ENCODE peak calls at places on chromosomes 7 and 10, in seven cellular contexts. One of them, this sample, is unnamed.

GRCh38 chr10:62038609-62039190 is 137.2 kb downstream of the ARID5B start:
- DNase-seq in body of pancreas: peak
- DNase-seq in effector memory CD4-positive, alpha-beta T cell: peak
- DNase-seq in neuronal stem cell: peak
- DNase-seq in A549: peak
- DNase-seq in HCT116: peak
- DNase-seq in heart left ventricle: peak
- DNase-seq in this sample: peak

GRCh38 chr7:90595341-90595800 is 750 bp upstream of the CDK14 start:
- DNase-seq in body of pancreas: no peak
- DNase-seq in effector memory CD4-positive, alpha-beta T cell: no peak
- DNase-seq in neuronal stem cell: peak
- DNase-seq in A549: no peak
- DNase-seq in HCT116: no peak
- DNase-seq in heart left ventricle: no peak
- DNase-seq in this sample: no peak

GRCh38 chr7:130996841-130997231 is 262.8 kb upstream of the KLF14 start:
- DNase-seq in body of pancreas: peak
- DNase-seq in effector memory CD4-positive, alpha-beta T cell: no peak
- DNase-seq in neuronal stem cell: no peak
- DNase-seq in A549: no peak
- DNase-seq in HCT116: peak
- DNase-seq in heart left ventricle: no peak
- DNase-seq in this sample: no peak

GRCh38 chr10:5951167-5951711 is 26.1 kb downstream of the IL15RA start:
- DNase-seq in body of pancreas: peak
- DNase-seq in effector memory CD4-positive, alpha-beta T cell: no peak
- DNase-seq in neuronal stem cell: no peak
- DNase-seq in A549: no peak
- DNase-seq in HCT116: no peak
- DNase-seq in heart left ventricle: no peak
- DNase-seq in this sample: no peak

GRCh38 chr7:98705620-98706019 is 88.5 kb downstream of the NPTX2 start:
- DNase-seq in body of pancreas: no peak
- DNase-seq in effector memory CD4-positive, alpha-beta T cell: no peak
- DNase-seq in neuronal stem cell: no peak
- DNase-seq in A549: no peak
- DNase-seq in HCT116: no peak
- DNase-seq in heart left ventricle: no peak
- DNase-seq in this sample: no peak

GRCh38 chr7:72217151-72217550 is 195.0 kb downstream of the CALN1 start:
- DNase-seq in body of pancreas: no peak
- DNase-seq in effector memory CD4-positive, alpha-beta T cell: no peak
- DNase-seq in neuronal stem cell: no peak
- DNase-seq in A549: no peak
- DNase-seq in HCT116: no peak
- DNase-seq in heart left ventricle: no peak
- DNase-seq in this sample: no peak

GRCh38 chr7:155755026-155755425 is 57.2 kb downstream of the SHH start:
- DNase-seq in body of pancreas: no peak
- DNase-seq in effector memory CD4-positive, alpha-beta T cell: no peak
- DNase-seq in neuronal stem cell: no peak
- DNase-seq in A549: no peak
- DNase-seq in HCT116: no peak
- DNase-seq in heart left ventricle: no peak
- DNase-seq in this sample: no peak

GRCh38 chr10:89419548-89419947 is 5.2 kb downstream of the IFIT5 start:
- DNase-seq in body of pancreas: no peak
- DNase-seq in effector memory CD4-positive, alpha-beta T cell: no peak
- DNase-seq in neuronal stem cell: no peak
- DNase-seq in A549: no peak
- DNase-seq in HCT116: no peak
- DNase-seq in heart left ventricle: no peak
- DNase-seq in this sample: no peak

GRCh38 chr10:73941300-73941699 is 30.4 kb downstream of the PLAU start:
- DNase-seq in body of pancreas: no peak
- DNase-seq in effector memory CD4-positive, alpha-beta T cell: no peak
- DNase-seq in neuronal stem cell: no peak
- DNase-seq in A549: no peak
- DNase-seq in HCT116: no peak
- DNase-seq in heart left ventricle: no peak
- DNase-seq in this sample: no peak

GRCh38 chr7:130917669-130918128 is 183.7 kb upstream of the KLF14 start:
- DNase-seq in body of pancreas: no peak
- DNase-seq in effector memory CD4-positive, alpha-beta T cell: no peak
- DNase-seq in neuronal stem cell: no peak
- DNase-seq in A549: no peak
- DNase-seq in HCT116: no peak
- DNase-seq in heart left ventricle: no peak
- DNase-seq in this sample: no peak

GRCh38 chr7:124033093-124033806 is 383 bp upstream of the TMEM229A start:
- DNase-seq in body of pancreas: peak
- DNase-seq in effector memory CD4-positive, alpha-beta T cell: no peak
- DNase-seq in neuronal stem cell: peak
- DNase-seq in A549: no peak
- DNase-seq in HCT116: no peak
- DNase-seq in heart left ventricle: peak
- DNase-seq in this sample: peak

GRCh38 chr7:93938293-93938692 is 16.8 kb downstream of the GNG11 start:
- DNase-seq in body of pancreas: no peak
- DNase-seq in effector memory CD4-positive, alpha-beta T cell: no peak
- DNase-seq in neuronal stem cell: no peak
- DNase-seq in A549: no peak
- DNase-seq in HCT116: no peak
- DNase-seq in heart left ventricle: no peak
- DNase-seq in this sample: no peak

GRCh38 chr10:108392286-108392685 is 1227.8 kb upstream of the SORCS1 start:
- DNase-seq in body of pancreas: no peak
- DNase-seq in effector memory CD4-positive, alpha-beta T cell: no peak
- DNase-seq in neuronal stem cell: no peak
- DNase-seq in A549: no peak
- DNase-seq in HCT116: no peak
- DNase-seq in heart left ventricle: no peak
- DNase-seq in this sample: no peak

GRCh38 chr7:73822319-73823173 is 8.2 kb upstream of the CLDN4 start:
- DNase-seq in body of pancreas: peak
- DNase-seq in effector memory CD4-positive, alpha-beta T cell: no peak
- DNase-seq in neuronal stem cell: no peak
- DNase-seq in A549: peak
- DNase-seq in HCT116: peak
- DNase-seq in heart left ventricle: no peak
- DNase-seq in this sample: no peak

GRCh38 chr10:119701861-119702260 is 24.0 kb upstream of the INPP5F start:
- DNase-seq in body of pancreas: no peak
- DNase-seq in effector memory CD4-positive, alpha-beta T cell: no peak
- DNase-seq in neuronal stem cell: no peak
- DNase-seq in A549: no peak
- DNase-seq in HCT116: no peak
- DNase-seq in heart left ventricle: no peak
- DNase-seq in this sample: no peak

GRCh38 chr10:129761981-129762956 is 201.8 kb downstream of the EBF3 start:
- DNase-seq in body of pancreas: no peak
- DNase-seq in effector memory CD4-positive, alpha-beta T cell: no peak
- DNase-seq in neuronal stem cell: no peak
- DNase-seq in A549: no peak
- DNase-seq in HCT116: no peak
- DNase-seq in heart left ventricle: no peak
- DNase-seq in this sample: no peak

GRCh38 chr10:113916053-113916452 is 61.6 kb downstream of the NHLRC2 start:
- DNase-seq in body of pancreas: no peak
- DNase-seq in effector memory CD4-positive, alpha-beta T cell: no peak
- DNase-seq in neuronal stem cell: no peak
- DNase-seq in A549: no peak
- DNase-seq in HCT116: no peak
- DNase-seq in heart left ventricle: no peak
- DNase-seq in this sample: no peak

GRCh38 chr10:109784236-109784635 is 139.1 kb downstream of the XPNPEP1 start:
- DNase-seq in body of pancreas: no peak
- DNase-seq in effector memory CD4-positive, alpha-beta T cell: no peak
- DNase-seq in neuronal stem cell: no peak
- DNase-seq in A549: no peak
- DNase-seq in HCT116: no peak
- DNase-seq in heart left ventricle: no peak
- DNase-seq in this sample: no peak

GRCh38 chr7:71457021-71457420 is 325.1 kb downstream of the GALNT17 start:
- DNase-seq in body of pancreas: no peak
- DNase-seq in effector memory CD4-positive, alpha-beta T cell: no peak
- DNase-seq in neuronal stem cell: no peak
- DNase-seq in A549: no peak
- DNase-seq in HCT116: no peak
- DNase-seq in heart left ventricle: no peak
- DNase-seq in this sample: no peak

GRCh38 chr7:146115665-146116451 is 743 bp upstream of the CNTNAP2 start:
- DNase-seq in body of pancreas: peak
- DNase-seq in effector memory CD4-positive, alpha-beta T cell: no peak
- DNase-seq in neuronal stem cell: peak
- DNase-seq in A549: no peak
- DNase-seq in HCT116: no peak
- DNase-seq in heart left ventricle: peak
- DNase-seq in this sample: peak

DNA sequence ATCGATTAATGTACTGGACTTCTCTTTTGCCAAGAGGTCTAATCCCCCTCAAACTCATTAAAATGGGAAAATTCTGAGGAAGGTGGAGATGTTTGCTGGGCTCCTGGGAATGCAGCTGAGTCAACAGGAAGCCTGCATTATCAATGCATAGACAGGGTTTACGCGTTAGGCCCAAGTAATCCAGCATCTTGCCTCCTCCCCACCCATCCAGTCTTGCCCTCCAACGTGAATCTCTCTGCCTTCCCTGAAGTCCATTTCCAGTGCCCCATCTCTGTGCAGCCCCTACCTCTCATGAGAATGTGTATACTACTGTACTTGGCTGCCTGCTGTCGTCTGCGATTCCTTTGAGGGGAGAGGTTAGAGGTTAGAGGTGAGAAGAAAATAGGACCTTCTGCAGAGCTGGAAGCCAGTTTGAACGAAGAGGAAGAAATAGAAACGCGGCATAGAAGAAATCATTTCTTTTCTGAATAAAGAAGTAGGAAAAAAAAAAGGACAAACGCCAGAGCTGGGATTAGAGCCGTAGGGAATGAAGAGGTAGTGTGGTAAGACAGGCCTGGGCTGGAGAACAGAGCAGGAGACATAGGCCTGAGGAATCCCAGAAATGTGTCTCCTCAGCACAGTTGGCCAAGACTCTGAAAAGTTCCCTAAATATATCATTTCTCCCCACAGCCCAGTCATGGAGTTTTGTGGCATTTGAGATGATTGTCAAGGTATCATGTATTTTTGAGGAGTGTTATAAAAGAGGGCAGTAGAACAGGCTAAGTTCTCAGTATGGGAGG is 75.6 kb downstream of the MYOF start:
- DNase-seq in body of pancreas: no peak
- DNase-seq in effector memory CD4-positive, alpha-beta T cell: no peak
- DNase-seq in neuronal stem cell: no peak
- DNase-seq in A549: no peak
- DNase-seq in HCT116: no peak
- DNase-seq in heart left ventricle: no peak
- DNase-seq in this sample: no peak
- H3K27ac ChIP-seq in body of pancreas: no peak
- H3K27ac ChIP-seq in effector memory CD4-positive, alpha-beta T cell: no peak
- H3K27ac ChIP-seq in neuronal stem cell: no peak
- H3K27ac ChIP-seq in A549: no peak
- H3K27ac ChIP-seq in HCT116: peak
- H3K27ac ChIP-seq in heart left ventricle: no peak
- H3K27ac ChIP-seq in this sample: no peak

GRCh38 chr7:151075978-151076426 is 4.6 kb downstream of the FASTK start:
- DNase-seq in body of pancreas: no peak
- DNase-seq in effector memory CD4-positive, alpha-beta T cell: no peak
- DNase-seq in neuronal stem cell: no peak
- DNase-seq in A549: no peak
- DNase-seq in HCT116: no peak
- DNase-seq in heart left ventricle: no peak
- DNase-seq in this sample: no peak

GRCh38 chr7:151079199-151079910 is 1.3 kb downstream of the FASTK start:
- DNase-seq in body of pancreas: no peak
- DNase-seq in effector memory CD4-positive, alpha-beta T cell: no peak
- DNase-seq in neuronal stem cell: no peak
- DNase-seq in A549: no peak
- DNase-seq in HCT116: no peak
- DNase-seq in heart left ventricle: peak
- DNase-seq in this sample: no peak

GRCh38 chr7:151078233-151079040 is 2.2 kb downstream of the FASTK start:
- DNase-seq in body of pancreas: no peak
- DNase-seq in effector memory CD4-positive, alpha-beta T cell: no peak
- DNase-seq in neuronal stem cell: no peak
- DNase-seq in A549: no peak
- DNase-seq in HCT116: no peak
- DNase-seq in heart left ventricle: no peak
- DNase-seq in this sample: no peak

GRCh38 chr7:151076863-151077704 is 3.5 kb downstream of the FASTK start:
- DNase-seq in body of pancreas: no peak
- DNase-seq in effector memory CD4-positive, alpha-beta T cell: no peak
- DNase-seq in neuronal stem cell: no peak
- DNase-seq in A549: peak
- DNase-seq in HCT116: no peak
- DNase-seq in heart left ventricle: peak
- DNase-seq in this sample: no peak

DNA sequence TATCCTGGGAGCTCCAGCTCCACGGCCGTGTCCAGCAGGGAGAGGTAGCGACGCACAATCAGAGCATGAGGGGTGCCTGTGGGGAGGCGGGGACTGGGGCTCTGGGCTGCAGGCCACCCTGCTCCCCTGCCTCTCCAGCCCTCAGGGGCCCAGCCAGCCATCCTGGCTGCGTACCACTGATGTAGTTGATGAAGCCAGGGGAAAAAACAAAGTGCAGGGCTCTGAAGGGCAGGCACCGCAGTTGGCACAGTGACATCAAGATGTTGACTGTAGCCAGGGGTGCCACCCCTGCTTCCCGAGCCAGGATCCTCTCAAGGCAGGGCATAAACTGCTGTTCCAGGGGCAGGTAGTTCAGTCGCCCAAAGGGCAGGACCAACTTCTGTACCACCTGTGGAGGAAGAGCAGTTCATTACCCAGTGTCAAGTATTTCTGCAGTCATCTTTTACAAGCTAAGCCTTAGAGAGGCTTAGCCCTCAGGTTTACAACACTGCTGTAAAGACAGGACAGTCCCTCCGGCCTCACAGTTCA is 2.8 kb downstream of the FASTK start:
- DNase-seq in body of pancreas: no peak
- DNase-seq in effector memory CD4-positive, alpha-beta T cell: no peak
- DNase-seq in neuronal stem cell: no peak
- DNase-seq in A549: no peak
- DNase-seq in HCT116: no peak
- DNase-seq in heart left ventricle: no peak
- DNase-seq in this sample: no peak
- H3K27ac ChIP-seq in body of pancreas: no peak
- H3K27ac ChIP-seq in effector memory CD4-positive, alpha-beta T cell: no peak
- H3K27ac ChIP-seq in neuronal stem cell: no peak
- H3K27ac ChIP-seq in A549: no peak
- H3K27ac ChIP-seq in HCT116: peak
- H3K27ac ChIP-seq in heart left ventricle: no peak
- H3K27ac ChIP-seq in this sample: no peak

GRCh38 chr7:214410-215212 is 22.2 kb downstream of the FAM20C start:
- DNase-seq in body of pancreas: no peak
- DNase-seq in effector memory CD4-positive, alpha-beta T cell: no peak
- DNase-seq in neuronal stem cell: no peak
- DNase-seq in A549: peak
- DNase-seq in HCT116: peak
- DNase-seq in heart left ventricle: no peak
- DNase-seq in this sample: no peak
- H3K27ac ChIP-seq in body of pancreas: no peak
- H3K27ac ChIP-seq in effector memory CD4-positive, alpha-beta T cell: no peak
- H3K27ac ChIP-seq in neuronal stem cell: no peak
- H3K27ac ChIP-seq in A549: peak
- H3K27ac ChIP-seq in HCT116: peak
- H3K27ac ChIP-seq in heart left ventricle: no peak
- H3K27ac ChIP-seq in this sample: no peak

GRCh38 chr7:151752816-151753600 is 123.9 kb downstream of the PRKAG2 start:
- DNase-seq in body of pancreas: no peak
- DNase-seq in effector memory CD4-positive, alpha-beta T cell: no peak
- DNase-seq in neuronal stem cell: no peak
- DNase-seq in A549: no peak
- DNase-seq in HCT116: no peak
- DNase-seq in heart left ventricle: no peak
- DNase-seq in this sample: no peak
- H3K27ac ChIP-seq in body of pancreas: no peak
- H3K27ac ChIP-seq in effector memory CD4-positive, alpha-beta T cell: no peak
- H3K27ac ChIP-seq in neuronal stem cell: no peak
- H3K27ac ChIP-seq in A549: peak
- H3K27ac ChIP-seq in HCT116: no peak
- H3K27ac ChIP-seq in heart left ventricle: no peak
- H3K27ac ChIP-seq in this sample: no peak